ENCODE peak calls at places on chromosomes 1 and 21, in ten cellular contexts. G is left lung, D is ascending aorta, P is AG04450, Y is HL-60, B is tibial nerve, O is tibial artery, N is brain microvascular endothelial cell, H is epithelial cell of esophagus, S is right lobe of liver. W is an unnamed sample.

GRCh38 chr1:34879230-34879629 is 19.7 kb upstream of the SMIM12 start:
- DNase-seq in P (no peak), S (no peak), G (no peak), B (no peak), D (no peak), O (no peak), H (peak; percentile 18), Y (no peak), N (no peak), W (no peak)

GRCh38 chr1:156451486-156452184 is 48.9 kb downstream of the MEF2D start:
- DNase-seq in D (no peak), S (no peak), P (no peak), G (no peak), Y (no peak), H (no peak), N (no peak), O (no peak), B (no peak), W (no peak)

GRCh38 chr1:180581635-180582039 is 22.9 kb downstream of the OVAAL start:
- DNase-seq in Y (no peak), S (no peak), N (peak; percentile 17), O (no peak), D (no peak), P (peak; percentile 20), G (no peak), H (peak; percentile 40), B (no peak), W (no peak)

GRCh38 chr21:36260030-36260787 is 59.8 kb upstream of the MORC3 start:
- DNase-seq in H (peak; percentile 68), S (no peak), B (no peak), N (peak; percentile 66), G (no peak), D (peak; percentile 69), Y (no peak), O (no peak), P (peak; percentile 36), W (peak; percentile 21)

GRCh38 chr21:39660596-39660995 is 47.9 kb downstream of the B3GALT5 start:
- DNase-seq in H (peak; percentile 49), S (no peak), G (no peak), O (no peak), D (peak; percentile 41), Y (no peak), P (peak; percentile 73), B (no peak), N (peak; percentile 72), W (no peak)

GRCh38 chr21:37463083-37463780 is 96.7 kb downstream of the DYRK1A start:
- DNase-seq in D (no peak), B (no peak), P (peak; percentile 23), O (no peak), N (peak; percentile 37), G (no peak), H (peak; percentile 59), Y (peak; percentile 31), S (no peak), W (no peak)

GRCh38 chr1:174874337-174875053 is 125.3 kb upstream of the CACYBP start:
- DNase-seq in G (no peak), O (no peak), D (no peak), B (no peak), Y (no peak), S (no peak), P (no peak), H (no peak), N (no peak), W (no peak)

GRCh38 chr1:202954057-202954745 is 3.9 kb downstream of the ADIPOR1 start:
- DNase-seq in S (no peak), D (no peak), H (peak; percentile 49), N (no peak), G (no peak), B (no peak), O (no peak), P (no peak), Y (no peak), W (no peak)

GRCh38 chr1:102852583-102852982 is 255.7 kb downstream of the COL11A1 start:
- DNase-seq in B (no peak), S (no peak), G (no peak), H (no peak), O (no peak), D (no peak), N (no peak), P (no peak), Y (no peak), W (peak; percentile 36)

GRCh38 chr21:8992731-8993174 is 1528.6 kb upstream of the TPTE start:
- DNase-seq in N (no peak), G (peak; percentile 85), P (no peak), H (no peak), S (peak; percentile 32), D (peak; percentile 62), O (no peak), Y (no peak), B (no peak), W (no peak)
- H3K4me3 ChIP-seq in N (no peak overlapping the region), G (no peak overlapping the region), P (no peak overlapping the region), H (no peak overlapping the region), S (no peak overlapping the region), D (no peak overlapping the region), O (no peak overlapping the region), Y (no peak overlapping the region), B (no peak overlapping the region), W (no peak overlapping the region)

DNA sequence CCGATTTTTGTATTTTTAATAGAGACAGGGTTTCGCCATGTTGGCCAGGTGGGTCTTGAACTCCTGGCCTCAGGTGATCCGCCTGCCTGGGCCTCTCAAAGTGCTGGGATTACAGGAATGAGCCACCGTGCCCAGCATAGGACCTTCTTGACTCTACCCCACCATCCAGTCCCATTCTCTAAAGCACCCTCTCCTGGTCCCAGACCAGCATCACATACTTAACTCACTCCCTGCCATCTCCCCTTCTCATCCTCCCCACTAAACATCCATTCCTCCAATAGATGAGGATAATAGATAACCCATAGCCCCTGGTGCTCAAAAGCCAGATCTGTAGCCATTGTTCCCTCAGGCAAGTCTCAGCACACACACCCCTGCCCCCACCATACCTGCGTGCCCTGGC is 2.1 kb downstream of the ENTREP3 start:
- DNase-seq in B (no peak), Y (no peak), N (no peak), P (no peak), G (no peak), O (no peak), H (no peak), S (no peak), D (no peak), W (no peak)
- H3K4me3 ChIP-seq in B (no peak overlapping the region), Y (no peak overlapping the region), N (peak overlapping the region; percentile 74), P (peak overlapping the region; percentile 77), G (no peak overlapping the region), O (no peak overlapping the region), H (peak overlapping the region; percentile 76), S (no peak overlapping the region), D (no peak overlapping the region), W (peak overlapping the region; percentile 81)

DNA sequence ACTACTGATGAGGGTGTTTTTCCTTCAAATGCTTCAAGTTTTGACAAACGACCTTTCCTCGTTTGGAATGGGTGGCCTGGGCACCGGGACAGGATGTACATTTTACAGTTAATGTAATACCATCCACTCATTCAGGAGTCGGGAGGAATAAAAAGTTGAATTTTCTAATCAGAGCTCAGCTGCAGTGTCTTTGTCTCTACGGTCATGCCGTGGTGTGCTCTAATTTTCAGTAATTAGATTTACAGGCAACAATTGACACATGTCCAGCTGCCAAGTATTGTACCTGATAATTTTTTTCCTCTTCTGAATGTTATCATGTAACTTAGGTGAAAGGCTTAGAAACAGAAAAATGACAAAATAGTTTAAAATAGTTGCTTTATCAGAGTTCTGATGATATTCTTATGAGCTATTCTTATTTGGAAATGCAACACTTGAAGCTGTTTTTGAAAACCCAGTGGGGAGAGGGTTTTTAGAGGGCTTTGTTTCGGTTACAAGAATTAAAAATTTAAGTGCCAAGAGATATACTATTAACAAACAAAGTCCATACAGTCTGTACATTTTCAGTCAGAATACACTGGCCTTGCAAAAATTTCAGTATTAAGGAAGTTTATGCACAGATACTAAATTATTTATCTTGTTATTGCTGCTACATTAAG is 1.0 kb downstream of the CDKN2C start:
- DNase-seq in Y (no peak), G (no peak), O (no peak), S (no peak), B (no peak), P (no peak), N (no peak), D (no peak), H (no peak), W (no peak)
- H3K4me3 ChIP-seq in Y (peak overlapping the region; percentile 66), G (peak overlapping the region; percentile 71), O (peak overlapping the region; percentile 96), S (peak overlapping the region; percentile 78), B (peak overlapping the region; percentile 74), P (peak overlapping the region; percentile 85), N (peak overlapping the region; percentile 92), D (peak overlapping the region; percentile 93), H (peak overlapping the region; percentile 80), W (peak overlapping the region; percentile 90)

DNA sequence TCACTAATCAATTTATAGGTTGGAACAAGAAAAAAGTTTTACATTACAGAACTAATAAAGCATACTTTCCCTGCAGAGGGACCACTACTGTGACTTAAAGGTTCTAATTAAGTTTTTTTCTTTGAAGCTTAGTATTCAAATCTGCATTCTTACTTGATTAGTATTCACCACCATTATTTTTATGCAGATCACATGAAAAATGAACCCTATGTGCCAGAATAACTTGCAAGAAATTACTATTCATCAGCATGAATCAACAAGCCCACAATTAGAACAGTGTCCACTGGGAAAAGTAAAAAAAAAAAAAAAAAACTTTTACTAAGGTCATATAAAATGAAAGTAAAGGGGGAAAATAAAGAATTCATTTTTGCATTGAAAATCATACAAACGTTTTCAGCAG is 90.8 kb downstream of the SMYD3 start:
- DNase-seq in H (no peak), Y (no peak), O (no peak), G (no peak), P (no peak), S (no peak), N (no peak), B (no peak), D (no peak), W (no peak)
- H3K4me3 ChIP-seq in H (no peak overlapping the region), Y (no peak overlapping the region), O (no peak overlapping the region), G (no peak overlapping the region), P (no peak overlapping the region), S (no peak overlapping the region), N (no peak overlapping the region), B (no peak overlapping the region), D (no peak overlapping the region), W (no peak overlapping the region)

DNA sequence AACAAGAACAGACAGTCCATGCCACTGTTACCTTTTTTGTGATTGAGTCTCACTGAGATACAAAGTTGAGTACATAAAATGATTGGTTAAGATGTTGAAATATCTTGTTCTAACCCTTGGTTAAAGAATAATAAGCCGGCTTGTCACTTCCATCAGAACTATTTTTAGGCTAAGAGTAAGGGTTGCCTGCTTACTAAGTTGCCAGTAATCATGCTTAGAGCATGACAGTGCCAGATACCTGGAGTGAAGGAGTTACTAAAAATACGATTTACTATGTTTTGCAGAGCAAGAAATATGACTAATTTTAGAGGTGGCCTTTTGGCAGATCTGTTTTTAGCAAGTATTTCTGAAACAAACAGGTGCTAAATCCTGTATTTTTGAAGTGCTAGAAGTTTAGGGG is 6.0 kb downstream of the HUNK start:
- DNase-seq in Y (no peak), G (no peak), S (no peak), P (no peak), O (no peak), N (no peak), H (no peak), B (no peak), D (no peak), W (no peak)
- H3K4me3 ChIP-seq in Y (no peak overlapping the region), G (no peak overlapping the region), S (no peak overlapping the region), P (no peak overlapping the region), O (no peak overlapping the region), N (no peak overlapping the region), H (no peak overlapping the region), B (no peak overlapping the region), D (no peak overlapping the region), W (no peak overlapping the region)

W was measured in skeletal muscle cell.